ENCODE peak calls at places on chromosomes 7 and 10, in six cellular contexts. O is PC-3; B is heart left ventricle; Y is stimulated activated naive CD4-positive, alpha-beta T cell treated with Interleukin-2 at 50 U/mL for 16 hours; X is globus pallidus; V is GM19239. D is an unnamed sample.

GRCh38 chr7:64755881-64756280 is 38.3 kb upstream of the ZNF138 start:
- DNase-seq in X (no peak), V (no peak), B (no peak), Y (no peak), O (no peak), D (no peak)

GRCh38 chr10:5515948-5516761 is 8.6 kb upstream of the CALML3 start:
- DNase-seq in Y (no peak), O (no peak), B (no peak), V (no peak), X (no peak), D (no peak)

GRCh38 chr10:78777466-78778256 is 291.1 kb upstream of the ZMIZ1 start:
- DNase-seq in V (no peak), Y (no peak), X (peak; percentile 91), O (peak; percentile 71), B (peak; percentile 83), D (peak; percentile 76)

GRCh38 chr7:20304366-20304765 is 26.3 kb upstream of the ITGB8 start:
- DNase-seq in B (no peak), O (peak; percentile 56), Y (no peak), X (no peak), V (no peak), D (no peak)

GRCh38 chr10:100976906-100977305 is 7.6 kb downstream of the SEMA4G start:
- DNase-seq in V (no peak), O (peak; percentile 34), Y (no peak), B (no peak), X (no peak), D (no peak)

GRCh38 chr7:13257661-13258060 is 570.2 kb downstream of the ARL4A start:
- DNase-seq in V (no peak), O (no peak), Y (no peak), B (no peak), X (no peak), D (peak; percentile 21)

GRCh38 chr10:116382290-116382689 is 45.4 kb upstream of the PNLIPRP3 start:
- DNase-seq in B (no peak), Y (no peak), V (no peak), X (no peak), O (no peak), D (no peak)

GRCh38 chr10:66819691-66820090 is 106.1 kb upstream of the LRRTM3 start:
- DNase-seq in O (peak; percentile 42), B (no peak), Y (no peak), X (no peak), V (no peak), D (no peak)

GRCh38 chr7:74334026-74334425 is 44.8 kb downstream of the CLIP2 start:
- DNase-seq in Y (no peak), O (peak; percentile 4), V (no peak), B (no peak), X (no peak), D (peak; percentile 89)

GRCh38 chr7:19984231-19984632 is 210.8 kb upstream of the TMEM196 start:
- DNase-seq in X (no peak), Y (no peak), B (no peak), V (no peak), O (peak; percentile 44), D (no peak)

GRCh38 chr7:8217200-8218068 is 44.5 kb downstream of the ICA1 start:
- DNase-seq in B (no peak), V (peak; percentile 20), X (peak; percentile 68), O (peak; percentile 80), Y (peak; percentile 2), D (peak; percentile 65)

GRCh38 chr7:39501358-39501757 is 64.8 kb upstream of the YAE1 start:
- DNase-seq in O (no peak), X (no peak), Y (no peak), B (no peak), V (no peak), D (no peak)

GRCh38 chr7:31935671-31936070 is 134.5 kb downstream of the PDE1C start:
- DNase-seq in Y (no peak), O (no peak), B (no peak), X (no peak), V (no peak), D (no peak)

GRCh38 chr10:11359849-11360248 is 251.6 kb downstream of the USP6NL start:
- DNase-seq in X (no peak), V (no peak), Y (no peak), B (no peak), O (no peak), D (no peak)

GRCh38 chr10:12482586-12482985 is 133.2 kb downstream of the CAMK1D start:
- DNase-seq in B (no peak), X (no peak), Y (no peak), O (no peak), V (no peak), D (no peak)

GRCh38 chr10:5977471-5978370 is at the start of gene IL15RA:
- DNase-seq in B (peak; percentile 71), V (peak; percentile 89), X (peak; percentile 19), Y (peak; percentile 90), O (peak; percentile 77), D (peak; percentile 88)

GRCh38 chr7:105352922-105353668 is 35.6 kb downstream of the SRPK2 start:
- DNase-seq in V (no peak), X (no peak), Y (no peak), O (no peak), B (no peak), D (no peak)

GRCh38 chr10:44921506-44921905 is 10.4 kb downstream of the TMEM72 start:
- DNase-seq in B (no peak), X (no peak), V (no peak), O (no peak), Y (no peak), D (no peak)

GRCh38 chr7:132030883-132031282 is 474.5 kb upstream of the PODXL start:
- DNase-seq in X (no peak), O (peak; percentile 81), Y (no peak), B (no peak), V (no peak), D (no peak)

GRCh38 chr10:34713875-34714274 is 101.2 kb downstream of the PARD3 start:
- DNase-seq in O (peak; percentile 99), X (no peak), Y (no peak), V (no peak), B (no peak), D (peak; percentile 79)

GRCh38 chr7:8084772-8085171 is 116.2 kb downstream of the GLCCI1 start:
- DNase-seq in X (no peak), O (no peak), Y (no peak), B (no peak), V (no peak), D (no peak)

GRCh38 chr7:115005942-115006341 is 84.0 kb downstream of the MDFIC start:
- DNase-seq in Y (no peak), B (no peak), X (no peak), V (no peak), O (no peak), D (no peak)

GRCh38 chr10:17736223-17736622 is 15.8 kb upstream of the TMEM236 start:
- DNase-seq in V (no peak), Y (no peak), O (peak; percentile 7), X (no peak), B (no peak), D (no peak)

GRCh38 chr10:99612167-99612831 is 7.9 kb downstream of the SLC25A28 start:
- DNase-seq in X (peak; percentile 46), Y (peak; percentile 3), O (peak; percentile 78), B (no peak), V (peak; percentile 52), D (peak; percentile 76)

GRCh38 chr10:126090911-126091728 is 194.8 kb downstream of the FANK1 start:
- DNase-seq in O (peak; percentile 94), Y (no peak), V (no peak), X (no peak), B (no peak), D (peak; percentile 81)

GRCh38 chr7:70925411-70926115 is 206.4 kb upstream of the GALNT17 start:
- DNase-seq in X (no peak), V (no peak), Y (no peak), O (no peak), B (no peak), D (no peak)

GRCh38 chr7:47990592-47990991 is 11.2 kb upstream of the HUS1 start:
- DNase-seq in X (no peak), V (no peak), B (no peak), Y (no peak), O (no peak), D (no peak)

GRCh38 chr7:30428586-30429530 is 49.7 kb downstream of the NOD1 start:
- DNase-seq in X (no peak), V (no peak), B (no peak), O (no peak), Y (no peak), D (no peak)

GRCh38 chr10:129707406-129708388 is 240.7 kb downstream of the MGMT start:
- DNase-seq in V (no peak), X (no peak), B (peak; percentile 59), Y (no peak), O (no peak), D (no peak)

GRCh38 chr10:121310151-121310711 is 288.0 kb downstream of the FGFR2 start:
- DNase-seq in X (no peak), V (no peak), O (no peak), B (no peak), Y (no peak), D (no peak)

GRCh38 chr10:91643700-91644099 is 10.8 kb upstream of the PPP1R3C start:
- DNase-seq in B (no peak), Y (no peak), O (peak; percentile 63), V (no peak), X (no peak), D (peak; percentile 22)

GRCh38 chr7:7156663-7157062 is 25.7 kb upstream of the C1GALT1 start:
- DNase-seq in Y (no peak), B (no peak), X (no peak), O (no peak), V (no peak), D (no peak)

GRCh38 chr10:68301790-68302502 is 29.9 kb upstream of the HNRNPH3 start:
- DNase-seq in X (peak; percentile 63), O (peak; percentile 94), V (no peak), Y (no peak), B (no peak), D (peak; percentile 55)

GRCh38 chr7:133545613-133546012 is 292.7 kb downstream of the EXOC4 start:
- DNase-seq in X (no peak), Y (no peak), B (no peak), V (no peak), O (peak; percentile 20), D (peak; percentile 42)

D was measured in mesenchymal stem cell.